ENCODE peak calls at places on chromosomes 16 and 17, in six cellular contexts. Z is retina; V is colonic mucosa; T is mesenchymal stem cell; E is NCI-H446 treated with DMSO at 0.1 percent for 48 hours; B is CD4-positive, alpha-beta T cell. R is an unnamed sample.

GRCh38 chr17:17186051-17186450 is 20.1 kb downstream of the PLD6 start:
- DNase-seq in Z (no peak), V (no peak), T (no peak), E (no peak), B (no peak), R (peak)

GRCh38 chr17:9294661-9295210 is 273.4 kb downstream of the NTN1 start:
- DNase-seq in Z (no peak), V (no peak), T (no peak), E (no peak), B (no peak), R (no peak)

GRCh38 chr16:74608944-74609343 is 2.0 kb upstream of the GLG1 start:
- DNase-seq in Z (no peak), V (no peak), T (no peak), E (no peak), B (peak), R (no peak)

GRCh38 chr17:71330099-71330375 is 790.8 kb upstream of the SOX9 start:
- DNase-seq in Z (no peak), V (no peak), T (no peak), E (no peak), B (no peak), R (no peak)

GRCh38 chr17:76365256-76365903 is 11.7 kb upstream of the PRPSAP1 start:
- DNase-seq in Z (no peak), V (no peak), T (no peak), E (no peak), B (no peak), R (no peak)

GRCh38 chr16:57147381-57148191 is 38.3 kb downstream of the PSME3IP1 start:
- DNase-seq in Z (no peak), V (no peak), T (no peak), E (no peak), B (no peak), R (no peak)

GRCh38 chr17:6568186-6568758 is 11.9 kb upstream of the PITPNM3 start:
- DNase-seq in Z (no peak), V (no peak), T (no peak), E (no peak), B (no peak), R (peak)

GRCh38 chr16:65414284-65414984 is 292.6 kb upstream of the CDH11 start:
- DNase-seq in Z (peak), V (no peak), T (peak), E (no peak), B (no peak), R (no peak)

GRCh38 chr17:67636312-67636711 is 81.4 kb upstream of the NOL11 start:
- DNase-seq in Z (no peak), V (no peak), T (no peak), E (no peak), B (no peak), R (no peak)

GRCh38 chr16:55508941-55509920 is at the start of gene LPCAT2:
- DNase-seq in Z (peak), V (peak), T (peak), E (peak), B (no peak), R (peak)

GRCh38 chr17:4101127-4101798 is 41.6 kb downstream of the ZZEF1 start:
- DNase-seq in Z (no peak), V (no peak), T (peak), E (no peak), B (no peak), R (no peak)

GRCh38 chr17:75130632-75131277 is 787 bp downstream of the NT5C start:
- DNase-seq in Z (peak), V (peak), T (peak), E (no peak), B (peak), R (peak)

GRCh38 chr17:74325376-74325742 is 667 bp upstream of the KIF19 start:
- DNase-seq in Z (peak), V (no peak), T (no peak), E (no peak), B (no peak), R (no peak)

GRCh38 chr17:47996201-47996600 is 25.3 kb downstream of the CDK5RAP3 start:
- DNase-seq in Z (no peak), V (no peak), T (no peak), E (no peak), B (no peak), R (no peak)

GRCh38 chr17:30368896-30369720 is 9.6 kb upstream of the CPD start:
- DNase-seq in Z (no peak), V (no peak), T (no peak), E (no peak), B (no peak), R (no peak)

GRCh38 chr17:77101521-77102410 is 39.0 kb upstream of the SEC14L1 start:
- DNase-seq in Z (no peak), V (no peak), T (no peak), E (no peak), B (no peak), R (no peak)

GRCh38 chr17:63405741-63406261 is 40.3 kb downstream of the CYB561 start:
- DNase-seq in Z (peak), V (no peak), T (peak), E (peak), B (no peak), R (no peak)

GRCh38 chr17:63425478-63425877 is 20.6 kb downstream of the CYB561 start:
- DNase-seq in Z (peak), V (peak), T (peak), E (peak), B (peak), R (peak)

GRCh38 chr17:73390221-73390620 is 78.4 kb upstream of the CDC42EP4 start:
- DNase-seq in Z (no peak), V (no peak), T (no peak), E (no peak), B (no peak), R (no peak)

GRCh38 chr17:36777118-36777517 is 160.2 kb upstream of the LHX1 start:
- DNase-seq in Z (no peak), V (no peak), T (peak), E (no peak), B (no peak), R (no peak)

GRCh38 chr16:724188-725040 is 1.8 kb downstream of the CCDC78 start:
- DNase-seq in Z (no peak), V (no peak), T (no peak), E (no peak), B (no peak), R (no peak)

GRCh38 chr16:80580109-80580832 is 39.5 kb downstream of the DYNLRB2 start:
- DNase-seq in Z (no peak), V (no peak), T (no peak), E (no peak), B (peak), R (no peak)

GRCh38 chr17:80414508-80414802 is 512 bp upstream of the ENDOV start:
- DNase-seq in Z (no peak), V (no peak), T (no peak), E (no peak), B (no peak), R (no peak)

GRCh38 chr17:2435181-2435741 is 34.4 kb upstream of the MNT start:
- DNase-seq in Z (peak), V (no peak), T (no peak), E (no peak), B (no peak), R (no peak)

GRCh38 chr16:85484337-85485295 is 128.5 kb upstream of the GSE1 start:
- DNase-seq in Z (no peak), V (no peak), T (no peak), E (peak), B (no peak), R (peak)

GRCh38 chr16:27595993-27596392 is 46.0 kb downstream of the KATNIP start:
- DNase-seq in Z (no peak), V (no peak), T (no peak), E (no peak), B (no peak), R (no peak)

GRCh38 chr17:37447641-37448040 is 41.0 kb downstream of the TADA2A start:
- DNase-seq in Z (no peak), V (no peak), T (peak), E (no peak), B (no peak), R (no peak)

GRCh38 chr17:35748323-35748960 is 4.6 kb downstream of the GAS2L2 start:
- DNase-seq in Z (no peak), V (no peak), T (no peak), E (no peak), B (no peak), R (peak)

GRCh38 chr16:1082952-1083675 is 10.6 kb downstream of the SSTR5 start:
- DNase-seq in Z (no peak), V (no peak), T (no peak), E (no peak), B (no peak), R (no peak)

GRCh38 chr17:27808629-27809028 is 8.3 kb upstream of the NOS2 start:
- DNase-seq in Z (no peak), V (no peak), T (no peak), E (no peak), B (no peak), R (no peak)

R was measured in stomach.